ENCODE peak calls at places on chromosomes 5 and 9, in four cellular contexts. Q, Z, P and J are unnamed samples.

GRCh38 chr5:53027913-53028312 is 38.8 kb downstream of the ITGA2 start:
- DNase-seq in P (no peak), Q (no peak), Z (no peak), J (no peak)

GRCh38 chr5:107893642-107894041 is 222.9 kb upstream of the EFNA5 start:
- DNase-seq in Z (no peak), P (no peak), Q (no peak), J (no peak)

GRCh38 chr9:108521063-108521462 is 334.7 kb downstream of the ACTL7B start:
- DNase-seq in P (no peak), Z (no peak), Q (no peak), J (no peak)

GRCh38 chr5:125026900-125027731 is 280.7 kb upstream of the ZNF608 start:
- DNase-seq in P (no peak), Q (no peak), Z (no peak), J (no peak)

GRCh38 chr5:104189031-104189430 is 626.4 kb upstream of the NUDT12 start:
- DNase-seq in P (peak), Q (no peak), Z (no peak), J (no peak)

GRCh38 chr5:55724276-55724675 is 12.2 kb upstream of the SLC38A9 start:
- DNase-seq in Z (no peak), P (no peak), Q (no peak), J (no peak)

GRCh38 chr9:91857831-91858669 is 92.0 kb downstream of the ROR2 start:
- DNase-seq in Q (no peak), P (no peak), Z (no peak), J (no peak)

GRCh38 chr5:50711280-50711679 is 44.8 kb downstream of the PARP8 start:
- DNase-seq in Q (no peak), P (peak), Z (peak), J (peak)

GRCh38 chr5:42108468-42108867 is 183.4 kb downstream of the FBXO4 start:
- DNase-seq in P (no peak), Q (no peak), Z (no peak), J (no peak)

GRCh38 chr5:41924872-41925554 is at the start of gene FBXO4:
- DNase-seq in Q (peak), P (peak), Z (peak), J (peak)

GRCh38 chr5:10671041-10672008 is 89.7 kb downstream of the DAP start:
- DNase-seq in Z (no peak), Q (peak), P (no peak), J (no peak)

GRCh38 chr5:152177626-152178349 is 227.3 kb downstream of the NMUR2 start:
- DNase-seq in P (no peak), Z (no peak), Q (no peak), J (no peak)

GRCh38 chr5:133400831-133401351 is 211.4 kb downstream of the FSTL4 start:
- DNase-seq in Q (no peak), Z (no peak), P (no peak), J (no peak)

GRCh38 chr5:136123236-136123768 is 9.3 kb upstream of the SMAD5 start:
- DNase-seq in P (no peak), Z (no peak), Q (no peak), J (no peak)

GRCh38 chr5:141846031-141846430 is 32.2 kb downstream of the PCDH1 start:
- DNase-seq in P (no peak), Q (peak), Z (no peak), J (no peak)

GRCh38 chr9:35488566-35489312 is 1.2 kb upstream of the RUSC2 start:
- DNase-seq in Z (no peak), Q (no peak), P (no peak), J (no peak)

GRCh38 chr9:125495137-125496119 is 211.6 kb downstream of the MAPKAP1 start:
- DNase-seq in Q (no peak), P (no peak), Z (peak), J (no peak)

GRCh38 chr5:109038209-109038840 is 290.6 kb downstream of the FER start:
- DNase-seq in Z (no peak), Q (no peak), P (no peak), J (no peak)

GRCh38 chr9:9901624-9902023 is 711.2 kb downstream of the PTPRD start:
- DNase-seq in Q (no peak), Z (no peak), P (no peak), J (no peak)

GRCh38 chr5:179123109-179123426 is 62.9 kb downstream of the ZNF354C start:
- DNase-seq in Z (no peak), Q (no peak), P (no peak), J (no peak)

GRCh38 chr5:164422400-164422799 is 917.0 kb downstream of the MAT2B start:
- DNase-seq in P (no peak), Q (no peak), Z (no peak), J (no peak)

GRCh38 chr9:99023831-99024230 is 80.1 kb downstream of the COL15A1 start:
- DNase-seq in Q (no peak), P (peak), Z (no peak), J (no peak)

GRCh38 chr9:91803970-91804752 is 145.9 kb downstream of the ROR2 start:
- DNase-seq in Q (no peak), P (no peak), Z (no peak), J (no peak)

GRCh38 chr9:35669331-35670145 is 4.2 kb upstream of the CA9 start:
- DNase-seq in Q (no peak), Z (no peak), P (no peak), J (no peak)

GRCh38 chr5:179167871-179168451 is 107.8 kb downstream of the ZNF354C start:
- DNase-seq in P (peak), Z (no peak), Q (no peak), J (no peak)

GRCh38 chr5:1745190-1745805 is 54.3 kb downstream of the MRPL36 start:
- DNase-seq in Z (no peak), Q (peak), P (peak), J (no peak)

GRCh38 chr9:34010979-34011378 is 37.7 kb downstream of the UBAP2 start:
- DNase-seq in P (no peak), Z (no peak), Q (no peak), J (no peak)

GRCh38 chr5:135215617-135215995 is 181.6 kb upstream of the PITX1 start:
- DNase-seq in P (no peak), Q (peak), Z (no peak), J (no peak)

GRCh38 chr5:154391788-154392187 is 54.0 kb upstream of the SAP30L start:
- DNase-seq in P (no peak), Z (no peak), Q (no peak), J (no peak)

GRCh38 chr5:28542968-28543367 is 1504.6 kb upstream of the CDH9 start:
- DNase-seq in Z (no peak), P (no peak), Q (no peak), J (no peak)

GRCh38 chr5:569868-570361 is 42.2 kb upstream of the CEP72 start:
- DNase-seq in Z (no peak), Q (no peak), P (no peak), J (no peak)

GRCh38 chr5:67591491-67591890 is 394.9 kb upstream of the CD180 start:
- DNase-seq in Q (no peak), Z (no peak), P (no peak), J (no peak)

GRCh38 chr5:21810737-21811316 is 1042.3 kb downstream of the CDH12 start:
- DNase-seq in P (no peak), Q (no peak), Z (no peak), J (no peak)

GRCh38 chr5:135834639-135835529 is at the start of gene SLC25A48:
- DNase-seq in Q (peak), Z (peak), P (peak), J (peak)

GRCh38 chr5:180104131-180104530 is 32.6 kb upstream of the RNF130 start:
- DNase-seq in Z (no peak), P (no peak), Q (no peak), J (no peak)

GRCh38 chr5:101455048-101455447 is 552.0 kb upstream of the ST8SIA4 start:
- DNase-seq in Z (no peak), P (no peak), Q (no peak), J (no peak)

GRCh38 chr5:74934949-74935751 is 69.0 kb upstream of the FAM169A start:
- DNase-seq in Z (no peak), Q (no peak), P (no peak), J (no peak)

GRCh38 chr5:172646716-172647285 is 5.7 kb downstream of the NEURL1B start:
- DNase-seq in Z (no peak), Q (no peak), P (no peak), J (no peak)
- TF ChIP-seq CTCF in Z (no peak), Q (no peak), P (no peak), J (no peak)

GRCh38 chr9:133589454-133590227 is 19.5 kb downstream of the FAM163B start:
- DNase-seq in P (no peak), Z (no peak), Q (no peak), J (peak)
- TF ChIP-seq CTCF in P (peak), Z (peak), Q (peak), J (peak)

GRCh38 chr9:105958587-105958986 is 264.2 kb downstream of the TMEM38B start:
- DNase-seq in Z (no peak), P (no peak), Q (no peak), J (no peak)

GRCh38 chr9:105964171-105964570 is 269.8 kb downstream of the TMEM38B start:
- DNase-seq in Q (no peak), P (no peak), Z (no peak), J (no peak)

GRCh38 chr9:105957830-105958229 is 263.5 kb downstream of the TMEM38B start:
- DNase-seq in Z (no peak), Q (no peak), P (no peak), J (no peak)

GRCh38 chr9:105963700-105964099 is 269.4 kb downstream of the TMEM38B start:
- DNase-seq in Q (no peak), P (no peak), Z (no peak), J (no peak)

DNA sequence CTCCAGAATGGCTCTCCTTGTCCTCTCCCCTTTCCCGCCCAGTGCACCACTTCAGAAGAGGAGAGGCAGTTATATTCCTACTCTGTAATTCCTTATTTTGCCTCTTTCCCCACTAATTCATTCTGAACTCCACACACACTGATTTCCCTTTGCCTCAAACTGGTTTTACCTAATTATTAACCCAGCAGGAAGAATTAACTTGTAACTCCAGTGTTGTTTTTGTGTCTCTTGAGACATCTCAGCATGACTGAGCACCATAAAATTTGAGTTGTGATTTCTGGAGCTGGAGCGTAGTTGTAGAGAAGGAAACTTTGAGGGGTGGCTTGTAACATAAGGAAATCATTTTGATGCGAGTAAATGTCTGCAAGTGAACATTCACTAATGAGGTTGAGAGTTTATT is 265.1 kb downstream of the TMEM38B start:
- DNase-seq in Q (no peak), Z (no peak), P (no peak), J (no peak)
- TF ChIP-seq CTCF in Q (no peak), Z (no peak), P (no peak), J (no peak)

DNA sequence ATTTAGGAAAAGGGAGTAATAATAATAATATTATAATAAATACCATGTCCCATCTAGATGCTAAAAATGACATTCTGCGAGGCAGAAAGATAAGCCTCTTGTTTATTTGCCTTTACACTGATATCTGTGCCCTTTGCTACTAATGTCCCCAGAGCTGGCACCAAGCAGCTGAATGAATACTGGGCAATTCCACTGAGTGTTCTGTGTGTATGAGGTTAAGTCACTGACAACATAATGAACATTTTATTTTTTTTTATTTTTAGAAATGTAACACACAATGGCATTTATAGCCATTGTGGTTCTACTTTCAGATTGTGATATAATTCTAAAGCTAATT is 89.7 kb downstream of the RGS7BP start:
- DNase-seq in Q (no peak), P (no peak), Z (no peak), J (no peak)
- TF ChIP-seq CTCF in Q (no peak), P (no peak), Z (no peak), J (no peak)

GRCh38 chr9:97076238-97076637 is 37.3 kb upstream of the CTSV start:
- DNase-seq in Q (no peak), P (no peak), Z (no peak), J (no peak)
- TF ChIP-seq CTCF in Q (no peak), P (no peak), Z (no peak), J (no peak)

GRCh38 chr5:94893404-94894145 is 275.1 kb downstream of the SLF1 start:
- DNase-seq in P (no peak), Q (no peak), Z (no peak), J (no peak)
- TF ChIP-seq CTCF in P (no peak), Q (peak), Z (peak), J (no peak)

GRCh38 chr5:177555665-177556064 is 1.3 kb upstream of the FAM193B start:
- DNase-seq in Q (no peak), Z (no peak), P (no peak), J (no peak)

GRCh38 chr5:177555228-177555627 is 865 bp upstream of the FAM193B start:
- DNase-seq in P (no peak), Z (no peak), Q (no peak), J (no peak)

GRCh38 chr5:177554474-177555111 is at the start of gene FAM193B:
- DNase-seq in Q (peak), P (peak), Z (peak), J (peak)

GRCh38 chr5:177557796-177558195 is 3.4 kb upstream of the FAM193B start:
- DNase-seq in Z (no peak), P (no peak), Q (no peak), J (no peak)

DNA sequence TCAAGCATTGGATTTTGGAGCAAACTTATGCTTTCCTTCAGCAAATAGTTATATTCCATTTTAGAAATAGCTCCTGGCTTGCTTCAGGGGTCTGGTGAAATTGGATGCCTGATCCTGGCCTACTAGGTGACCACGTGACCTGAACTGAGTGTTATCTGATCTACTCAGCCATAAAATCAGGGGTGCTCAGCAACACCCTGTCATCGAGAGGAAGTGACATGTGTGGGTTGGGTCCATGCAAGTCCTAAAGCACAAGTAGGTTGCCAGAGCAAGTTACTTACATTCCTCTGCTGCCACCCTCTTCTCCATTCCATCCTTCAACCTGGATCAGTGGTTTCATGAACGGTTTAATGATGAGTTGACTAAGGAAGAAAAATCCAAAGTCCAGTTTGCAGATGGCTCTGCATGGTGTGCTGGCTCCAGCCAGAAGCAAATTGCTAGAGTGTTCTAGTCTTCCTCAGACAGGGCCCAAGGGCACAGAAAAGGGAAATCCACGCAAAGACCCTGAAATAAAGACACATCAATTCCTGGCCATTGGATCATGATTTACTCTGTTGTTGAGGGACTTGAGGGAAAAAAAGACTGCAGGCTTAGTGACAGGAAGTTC is 2.8 kb upstream of the FAM193B start:
- DNase-seq in P (no peak), Z (no peak), Q (no peak), J (no peak)
- TF ChIP-seq CTCF in P (no peak), Z (no peak), Q (no peak), J (no peak)

DNA sequence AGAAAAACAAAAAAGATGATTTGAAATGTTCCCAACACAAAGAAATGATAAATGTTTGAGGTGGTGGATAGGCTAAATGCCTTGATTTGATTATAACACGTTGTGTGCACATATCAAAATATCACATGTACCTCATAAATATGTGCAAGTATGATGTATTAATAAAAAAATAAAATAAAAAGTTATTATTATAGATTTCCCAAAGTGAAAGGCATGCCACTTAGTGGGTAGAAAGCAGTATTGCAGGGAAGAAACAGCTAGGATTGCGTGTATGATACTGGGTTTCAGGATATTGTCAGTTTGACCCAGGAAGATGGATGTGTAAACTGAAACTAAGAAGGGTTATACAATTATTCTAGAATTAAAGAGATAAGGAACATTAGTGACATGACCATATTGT is 3.6 kb upstream of the TMEM38B start:
- DNase-seq in Z (no peak), Q (no peak), P (no peak), J (no peak)
- TF ChIP-seq CTCF in Z (peak), Q (peak), P (peak), J (no peak)

GRCh38 chr9:77982985-77983662 is 48.5 kb downstream of the GNAQ start:
- DNase-seq in Q (no peak), Z (no peak), P (no peak), J (no peak)

GRCh38 chr9:77980622-77981021 is 51.0 kb downstream of the GNAQ start:
- DNase-seq in P (no peak), Q (no peak), Z (no peak), J (no peak)

GRCh38 chr9:77981907-77982306 is 49.7 kb downstream of the GNAQ start:
- DNase-seq in Q (no peak), Z (no peak), P (no peak), J (no peak)

GRCh38 chr9:77978086-77978781 is 53.4 kb downstream of the GNAQ start:
- DNase-seq in Z (no peak), Q (no peak), P (no peak), J (peak)

GRCh38 chr9:77981332-77981731 is 50.3 kb downstream of the GNAQ start:
- DNase-seq in Z (no peak), P (peak), Q (no peak), J (no peak)
- TF ChIP-seq CTCF in Z (no peak), P (peak), Q (no peak), J (no peak)

DNA sequence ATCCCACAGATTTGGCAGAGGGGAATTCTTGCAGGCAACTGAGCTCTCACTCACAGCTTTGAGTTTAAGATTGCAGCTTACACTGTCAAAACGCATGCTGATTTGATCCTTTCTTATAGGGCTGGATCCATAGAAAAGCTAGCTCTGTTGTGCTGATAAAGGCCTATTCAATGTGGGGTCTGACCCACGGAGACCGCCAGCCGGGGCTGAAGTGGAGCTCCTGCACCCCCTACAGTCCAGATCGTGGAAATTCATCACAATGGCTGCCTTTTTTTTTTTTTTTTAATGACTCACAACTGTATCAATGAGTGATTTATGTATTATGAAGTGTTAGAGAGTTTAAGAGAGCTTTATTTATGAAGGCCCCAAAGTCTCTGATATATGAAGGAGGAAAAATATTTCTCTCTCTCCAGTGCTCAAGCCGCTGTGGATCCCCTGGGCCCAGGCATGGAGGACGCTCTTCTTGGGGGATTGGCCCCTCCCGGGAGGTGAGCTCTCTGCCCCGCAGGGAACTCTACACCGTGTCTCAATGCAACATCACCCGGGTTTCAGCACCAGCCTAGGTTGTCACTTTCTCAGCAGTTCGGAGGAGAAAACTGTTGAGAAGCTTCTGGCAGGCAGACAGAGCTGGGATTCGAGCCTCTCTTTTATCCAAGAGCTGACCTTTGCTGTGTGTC is 700.2 kb downstream of the IRX1 start:
- DNase-seq in Q (peak), Z (no peak), P (no peak), J (no peak)
- TF ChIP-seq CTCF in Q (peak), Z (no peak), P (peak), J (no peak)